ENCODE peak calls at places on chromosomes 5 and 9, in nine cellular contexts. C is left cardiac atrium; I is HT1080; E is ovary; K is WTC11; D is HT-29; H is stimulated activated CD4-positive, alpha-beta T cell treated with anti-CD3 and anti-CD28 coated beads, Interleukin-1b, Interleukin-23, amount 100 ng/mL, for 24 hours; B is stimulated activated effector memory CD8-positive, alpha-beta T cell treated with anti-CD3 and anti-CD28 coated beads, Interleukin-12 subunit alpha, Interleukin-12 subunit beta, amount 100 ng/mL, for 72 hours; F is cardiac fibroblast. V is an unnamed sample.

GRCh38 chr9:133158695-133159094 is 5.0 kb downstream of the GBGT1 start:
- DNase-seq in K (no peak), E (no peak), I (no peak), B (no peak), D (no peak), F (no peak), H (no peak), C (peak; percentile 8), V (no peak)

GRCh38 chr5:171483453-171484177 is 64.2 kb downstream of the FGF18 start:
- DNase-seq in E (peak; percentile 72), D (no peak), H (no peak), C (peak; percentile 87), K (no peak), I (peak; percentile 34), F (peak; percentile 84), B (no peak), V (no peak)

GRCh38 chr5:132667309-132667708 is 6.5 kb upstream of the IL4 start:
- DNase-seq in C (no peak), B (no peak), E (no peak), F (no peak), D (no peak), I (no peak), H (no peak), K (no peak), V (no peak)

GRCh38 chr9:96122756-96123155 is 179.2 kb downstream of the HSD17B3 start:
- DNase-seq in E (no peak), D (no peak), H (no peak), B (no peak), I (no peak), F (peak; percentile 39), K (no peak), C (no peak), V (no peak)

GRCh38 chr9:92738661-92739081 is 26.0 kb downstream of the BICD2 start:
- DNase-seq in B (no peak), C (no peak), I (no peak), H (no peak), K (no peak), D (no peak), E (no peak), F (no peak), V (no peak)

GRCh38 chr9:113602126-113603119 is 138.9 kb downstream of the RGS3 start:
- DNase-seq in H (no peak), I (peak; percentile 67), E (peak; percentile 78), K (peak; percentile 76), D (no peak), C (peak; percentile 89), F (peak; percentile 83), B (peak; percentile 57), V (peak; percentile 94)

GRCh38 chr5:54881286-54882005 is 103.9 kb downstream of the ESM1 start:
- DNase-seq in D (no peak), F (no peak), B (peak; percentile 25), H (no peak), E (no peak), I (peak; percentile 89), C (no peak), K (no peak), V (peak; percentile 8)

GRCh38 chr9:113978954-113979712 is 99.0 kb downstream of the AMBP start:
- DNase-seq in E (no peak), D (no peak), H (no peak), C (no peak), F (peak; percentile 14), I (no peak), K (no peak), B (no peak), V (no peak)

GRCh38 chr5:50953290-50953689 is 286.9 kb downstream of the PARP8 start:
- DNase-seq in K (no peak), B (no peak), E (no peak), H (no peak), F (no peak), C (no peak), I (no peak), D (no peak), V (no peak)

GRCh38 chr9:131346559-131346958 is 47.3 kb upstream of the PRRC2B start:
- DNase-seq in B (no peak), E (no peak), H (no peak), F (no peak), K (no peak), C (no peak), I (no peak), D (no peak), V (no peak)